ENCODE peak calls at places on chromosomes 16 and 17, in seven cellular contexts. F is colonic mucosa, U is AG10803, Q is left lung, X is OCI-LY7, J is foreskin fibroblast, S is heart left ventricle. C is an unnamed sample.

GRCh38 chr17:74453665-74454196 is 12.7 kb upstream of the CD300A start:
- DNase-seq in F (peak; percentile 93), U (no peak), Q (no peak), X (peak; percentile 93), J (no peak), S (no peak), C (no peak)

GRCh38 chr17:8956521-8956920 is 9.0 kb downstream of the PIK3R5 start:
- DNase-seq in F (no peak), U (no peak), Q (no peak), X (no peak), J (no peak), S (no peak), C (no peak)

GRCh38 chr16:86512860-86513470 is 2.6 kb downstream of the FOXF1 start:
- DNase-seq in F (no peak), U (no peak), Q (no peak), X (no peak), J (no peak), S (no peak), C (no peak)

GRCh38 chr17:48760411-48760810 is 31.9 kb upstream of the HOXB13 start:
- DNase-seq in F (peak; percentile 87), U (no peak), Q (no peak), X (no peak), J (no peak), S (no peak), C (no peak)

GRCh38 chr16:89453662-89454321 is 36.6 kb downstream of the ANKRD11 start:
- DNase-seq in F (no peak), U (no peak), Q (no peak), X (no peak), J (peak; percentile 44), S (peak; percentile 28), C (peak; percentile 49)

GRCh38 chr17:71313866-71314265 is 807.0 kb upstream of the SOX9 start:
- DNase-seq in F (no peak), U (peak; percentile 72), Q (no peak), X (no peak), J (no peak), S (no peak), C (no peak)

GRCh38 chr16:24514096-24514495 is 25.3 kb upstream of the RBBP6 start:
- DNase-seq in F (no peak), U (no peak), Q (no peak), X (no peak), J (no peak), S (no peak), C (no peak)

GRCh38 chr17:1005361-1005946 is 8.5 kb downstream of the TIMM22 start:
- DNase-seq in F (peak; percentile 63), U (peak; percentile 71), Q (no peak), X (no peak), J (peak; percentile 78), S (peak; percentile 68), C (peak; percentile 72)

GRCh38 chr16:78122774-78123315 is 23.4 kb downstream of the WWOX start:
- DNase-seq in F (no peak), U (peak; percentile 54), Q (no peak), X (peak; percentile 63), J (peak; percentile 57), S (no peak), C (peak; percentile 66)
- TF ChIP-seq CTCF in F (peak; percentile 22), U (peak; percentile 48), Q (peak; percentile 17), X (peak; percentile 80), J (no peak), S (peak; percentile 65), C (peak; percentile 41)

GRCh38 chr17:56269509-56269908 is 116.2 kb downstream of the ANKFN1 start:
- DNase-seq in F (no peak), U (peak; percentile 84), Q (no peak), X (no peak), J (peak; percentile 22), S (no peak), C (peak; percentile 33)
- H3K4me3 ChIP-seq in F (no peak overlapping the region), U (no peak overlapping the region), Q (no peak overlapping the region), X (no peak overlapping the region), J (no peak overlapping the region), S (no peak overlapping the region), C (no peak overlapping the region)

GRCh38 chr16:87948119-87948545 is 3.1 kb upstream of the BANP start:
- DNase-seq in F (no peak), U (no peak), Q (peak; percentile 60), X (peak; percentile 40), J (no peak), S (no peak), C (no peak)

GRCh38 chr16:87950765-87951549 is at the start of gene BANP:
- DNase-seq in F (peak; percentile 97), U (peak; percentile 98), Q (peak; percentile 99), X (peak; percentile 100), J (peak; percentile 99), S (peak; percentile 98), C (peak; percentile 98)

GRCh38 chr16:87947356-87948118 is 3.7 kb upstream of the BANP start:
- DNase-seq in F (no peak), U (no peak), Q (no peak), X (no peak), J (no peak), S (no peak), C (no peak)

GRCh38 chr16:87948735-87949070 is 2.5 kb upstream of the BANP start:
- DNase-seq in F (no peak), U (no peak), Q (no peak), X (no peak), J (no peak), S (no peak), C (no peak)

DNA sequence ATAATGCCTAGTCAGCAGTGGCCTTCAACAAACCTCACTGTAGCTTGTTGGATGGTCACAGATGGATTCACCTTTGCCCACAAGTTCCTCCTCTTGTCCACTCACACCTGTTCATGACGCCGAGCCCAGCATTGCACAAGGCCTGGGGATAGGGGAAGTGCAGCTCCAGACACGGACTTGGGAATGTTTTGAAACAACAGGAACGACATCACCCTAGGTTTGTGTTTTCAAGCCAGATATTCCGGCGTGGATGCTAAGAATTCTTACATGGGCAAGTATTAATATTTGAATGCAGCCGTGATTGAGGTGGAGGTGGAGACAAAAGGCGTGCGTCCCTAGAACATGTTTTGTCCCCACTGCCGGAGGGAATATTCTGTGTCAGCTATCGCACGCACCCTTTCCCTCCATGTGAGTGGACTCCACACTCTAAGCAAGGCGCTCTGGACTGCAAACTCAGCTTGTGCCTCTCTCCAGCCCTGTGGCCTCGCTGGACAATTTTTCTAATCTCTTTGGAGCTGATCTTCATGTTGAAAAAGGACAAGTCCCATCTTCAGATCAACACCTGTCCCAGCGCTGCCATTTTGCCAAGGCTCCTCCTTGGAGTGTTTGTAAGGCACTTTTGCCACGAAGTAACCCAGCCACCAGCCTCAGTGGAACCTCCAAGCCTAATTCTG is 2.0 kb upstream of the BANP start:
- DNase-seq in F (no peak), U (no peak), Q (no peak), X (peak; percentile 26), J (no peak), S (no peak), C (no peak)
- TF ChIP-seq CTCF in F (no peak), U (no peak), Q (no peak), X (no peak), J (no peak), S (no peak), C (no peak)

GRCh38 chr16:3912373-3912772 is 31.9 kb upstream of the CREBBP start:
- DNase-seq in F (no peak), U (no peak), Q (no peak), X (no peak), J (no peak), S (no peak), C (no peak)

GRCh38 chr16:3919413-3919812 is 38.9 kb upstream of the CREBBP start:
- DNase-seq in F (no peak), U (no peak), Q (no peak), X (no peak), J (no peak), S (no peak), C (no peak)

GRCh38 chr16:3920206-3920605 is 39.7 kb upstream of the CREBBP start:
- DNase-seq in F (no peak), U (no peak), Q (no peak), X (no peak), J (no peak), S (no peak), C (no peak)

GRCh38 chr16:3912897-3913296 is 32.4 kb upstream of the CREBBP start:
- DNase-seq in F (no peak), U (no peak), Q (no peak), X (no peak), J (no peak), S (no peak), C (no peak)

GRCh38 chr16:3915438-3916250 is 35.1 kb upstream of the CREBBP start:
- DNase-seq in F (no peak), U (no peak), Q (no peak), X (no peak), J (no peak), S (no peak), C (no peak)
- H3K4me3 ChIP-seq in F (no peak overlapping the region), U (no peak overlapping the region), Q (no peak overlapping the region), X (no peak overlapping the region), J (no peak overlapping the region), S (no peak overlapping the region), C (no peak overlapping the region)

GRCh38 chr17:3763777-3764170 is 37.2 kb downstream of the ITGAE start:
- DNase-seq in F (no peak), U (no peak), Q (no peak), X (no peak), J (no peak), S (no peak), C (no peak)
- TF ChIP-seq CTCF in F (no peak), U (no peak), Q (no peak), X (no peak), J (no peak), S (no peak), C (no peak)